ENCODE peak calls at places on chromosomes 16 and 17, in nine cellular contexts. O, X, L, S, D, P, M, E and Q are unnamed samples.
A peak's percentile ranks its signal among the peaks of the same experiment; 100 is the strongest.

GRCh38 chr17:43983515-43984411 is 20.7 kb upstream of the NAGS start:
- DNase-seq in X (peak; percentile 33), O (peak; percentile 54), D (no peak), E (no peak), M (no peak), S (no peak), L (peak; percentile 31), P (no peak), Q (peak; percentile 27)

GRCh38 chr17:60627113-60627512 is 27.1 kb downstream of the PPM1D start:
- DNase-seq in X (no peak), O (no peak), S (no peak), D (no peak), P (no peak), E (no peak), M (no peak), L (no peak), Q (no peak)

GRCh38 chr16:9318764-9319163 is 227.3 kb downstream of the HAPSTR1 start:
- DNase-seq in L (no peak), S (no peak), O (no peak), X (no peak), E (no peak), M (no peak), D (no peak), P (no peak), Q (no peak)

GRCh38 chr16:10013364-10013763 is 168.9 kb downstream of the GRIN2A start:
- DNase-seq in M (no peak), E (no peak), P (no peak), O (no peak), S (no peak), X (no peak), L (no peak), D (no peak), Q (no peak)

GRCh38 chr16:22088642-22089041 is 3.7 kb upstream of the VWA3A start:
- DNase-seq in S (no peak), P (no peak), E (no peak), X (no peak), O (no peak), M (no peak), L (no peak), D (no peak), Q (no peak)

GRCh38 chr16:72467157-72467759 is 295.3 kb upstream of the PMFBP1 start:
- DNase-seq in O (peak; percentile 58), P (peak; percentile 55), L (peak; percentile 28), E (peak; percentile 51), D (peak; percentile 80), M (no peak), X (peak; percentile 63), S (no peak), Q (peak; percentile 60)

GRCh38 chr16:24999856-25000447 is 15.2 kb downstream of the ARHGAP17 start:
- DNase-seq in L (no peak), O (peak; percentile 46), S (peak; percentile 69), X (peak; percentile 37), E (no peak), D (peak; percentile 65), M (no peak), P (no peak), Q (peak; percentile 61)

GRCh38 chr16:89210904-89211515 is 6.5 kb upstream of the ZNF778 start:
- DNase-seq in P (no peak), D (no peak), O (no peak), M (no peak), X (no peak), S (no peak), L (no peak), E (no peak), Q (no peak)

GRCh38 chr17:81453712-81454111 is 58.5 kb downstream of the BAHCC1 start:
- DNase-seq in S (no peak), P (no peak), M (peak; percentile 25), O (no peak), D (no peak), X (peak; percentile 19), L (no peak), E (no peak), Q (no peak)

GRCh38 chr17:19683117-19683516 is 33.3 kb downstream of the SLC47A2 start:
- DNase-seq in L (no peak), O (no peak), M (no peak), E (no peak), S (no peak), X (no peak), D (no peak), P (no peak), Q (no peak)

GRCh38 chr16:13945734-13946490 is 26.0 kb downstream of the ERCC4 start:
- DNase-seq in D (no peak), S (no peak), M (no peak), E (no peak), X (no peak), O (no peak), L (no peak), P (no peak), Q (no peak)

GRCh38 chr16:764848-765487 is 4.4 kb downstream of the MSLN start:
- DNase-seq in X (no peak), S (no peak), D (no peak), O (no peak), M (no peak), P (no peak), E (no peak), L (no peak), Q (no peak)

GRCh38 chr16:58148099-58148498 is 18.9 kb upstream of the CFAP20 start:
- DNase-seq in L (no peak), M (no peak), O (no peak), D (no peak), X (no peak), E (no peak), S (no peak), P (no peak), Q (no peak)

GRCh38 chr16:28494141-28494851 is at the start of gene APOBR:
- DNase-seq in E (no peak), L (no peak), X (no peak), S (no peak), O (no peak), M (peak; percentile 87), P (no peak), D (no peak), Q (no peak)

GRCh38 chr16:57785385-57785784 is 16.9 kb downstream of the KIFC3 start:
- DNase-seq in P (no peak), E (no peak), O (no peak), X (no peak), D (no peak), L (no peak), M (no peak), S (no peak), Q (no peak)

GRCh38 chr17:292016-292415 is 60.6 kb downstream of the RPH3AL start:
- DNase-seq in L (no peak), O (no peak), D (no peak), M (no peak), S (no peak), P (no peak), X (no peak), E (no peak), Q (no peak)

GRCh38 chr17:44997733-44998520 is 29.8 kb upstream of the C1QL1 start:
- DNase-seq in D (peak; percentile 38), O (peak; percentile 87), X (peak; percentile 43), M (no peak), L (peak; percentile 34), E (no peak), P (peak; percentile 61), S (no peak), Q (no peak)